ENCODE peak calls at places on chromosomes 4 and X, in seven cellular contexts. C is K562, Y is HepG2, A is SK-N-SH, L is HCT116, X is GM12878, F is H1. O is an unnamed sample.

GRCh38 chrX:74449322-74449936 is 28.1 kb downstream of the SLC16A2 start:
- DNase-seq in L (peak; percentile 35), F (no peak), Y (no peak), C (no peak), A (no peak), X (no peak), O (peak; percentile 51)

GRCh38 chr4:54516556-54517215 is 141.1 kb upstream of the KIT start:
- DNase-seq in F (no peak), X (no peak), A (no peak), Y (no peak), C (no peak), L (no peak), O (no peak)

GRCh38 chr4:6674500-6675149 is 19.1 kb upstream of the S100P start:
- DNase-seq in A (peak; percentile 62), X (peak; percentile 45), Y (peak; percentile 60), L (peak; percentile 63), C (peak; percentile 37), F (no peak), O (peak; percentile 70)

GRCh38 chr4:41661447-41662076 is 87.0 kb downstream of the PHOX2B start:
- DNase-seq in A (peak; percentile 56), C (peak; percentile 66), Y (peak; percentile 12), F (peak; percentile 78), X (no peak), L (peak; percentile 31), O (peak; percentile 65)

GRCh38 chr4:100165809-100166208 is 24.5 kb downstream of the DDIT4L start:
- DNase-seq in L (no peak), A (no peak), Y (no peak), C (no peak), F (no peak), X (no peak), O (no peak)

GRCh38 chr4:48781968-48782367 is 1.9 kb upstream of the FRYL start:
- DNase-seq in L (no peak), Y (no peak), X (no peak), A (no peak), F (no peak), C (no peak), O (peak; percentile 19)

GRCh38 chrX:111100191-111100590 is 4.2 kb downstream of the PAK3 start:
- DNase-seq in X (no peak), L (peak; percentile 10), Y (peak; percentile 8), A (peak; percentile 69), C (peak; percentile 60), F (peak; percentile 50), O (peak; percentile 30)

GRCh38 chr4:32087211-32087610 is 1367.0 kb downstream of the PCDH7 start:
- DNase-seq in F (no peak), X (no peak), A (no peak), Y (no peak), L (no peak), C (no peak), O (no peak)

GRCh38 chr4:126647320-126647719 is 985.4 kb upstream of the INTU start:
- DNase-seq in L (no peak), F (no peak), X (no peak), A (no peak), C (no peak), Y (no peak), O (no peak)

GRCh38 chr4:150826302-150826701 is 188.8 kb downstream of the LRBA start:
- DNase-seq in F (no peak), X (no peak), A (no peak), C (no peak), Y (no peak), L (no peak), O (no peak)

GRCh38 chrX:74242050-74242449 is 61.9 kb upstream of the ZCCHC13 start:
- DNase-seq in C (no peak), X (no peak), A (no peak), L (no peak), Y (peak; percentile 89), F (no peak), O (no peak)

GRCh38 chr4:122826596-122827257 is at the start of gene FGF2:
- DNase-seq in C (peak; percentile 65), X (no peak), Y (no peak), L (no peak), F (peak; percentile 84), A (peak; percentile 89), O (no peak)

GRCh38 chr4:112591593-112591992 is 45.1 kb downstream of the ZGRF1 start:
- DNase-seq in Y (no peak), X (no peak), F (no peak), A (no peak), L (no peak), C (no peak), O (no peak)

GRCh38 chrX:136762820-136763452 is 17.8 kb downstream of the ARHGEF6 start:
- DNase-seq in F (no peak), L (no peak), A (no peak), X (no peak), C (no peak), Y (no peak), O (no peak)

GRCh38 chr4:157838366-157838765 is 334.5 kb downstream of the GASK1B start:
- DNase-seq in Y (no peak), F (no peak), X (no peak), A (no peak), L (no peak), C (no peak), O (no peak)

GRCh38 chr4:20370284-20370683 is 118.6 kb downstream of the SLIT2 start:
- DNase-seq in Y (no peak), F (no peak), X (no peak), A (no peak), C (no peak), L (no peak), O (no peak)

DNA sequence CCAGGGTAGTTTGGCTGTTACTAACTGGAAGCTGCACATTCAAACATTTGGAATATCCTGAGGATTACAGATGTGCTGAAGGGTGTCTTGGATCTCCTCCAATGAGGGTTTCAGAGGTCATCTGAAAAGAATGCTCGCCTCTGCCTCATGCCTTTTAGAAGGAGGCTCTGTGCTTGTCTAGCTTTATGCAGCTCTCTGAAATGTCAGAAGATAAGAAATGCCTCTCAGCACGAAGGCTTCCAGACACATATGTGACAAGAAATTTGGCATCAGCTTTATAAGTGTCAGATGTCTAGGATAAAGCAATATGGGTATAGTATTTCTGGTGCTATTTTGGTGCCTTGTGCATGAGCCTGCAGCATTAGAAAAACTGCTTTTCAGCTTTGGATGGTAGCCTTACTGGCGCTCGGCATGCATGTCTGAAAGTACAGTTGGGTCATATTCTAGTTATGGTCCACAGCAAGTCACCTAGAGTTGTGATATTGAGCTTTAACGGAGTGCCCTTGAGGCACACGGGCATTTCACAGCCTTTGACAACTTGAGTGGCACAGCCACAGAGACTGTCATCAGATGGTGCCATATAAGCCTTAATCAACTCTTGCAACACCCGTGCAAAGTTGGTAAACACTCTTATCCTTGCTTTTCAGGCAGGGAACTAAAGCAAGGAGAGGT is 70.8 kb upstream of the PGRMC2 start:
- DNase-seq in C (no peak), F (no peak), X (no peak), Y (no peak), L (no peak), A (no peak), O (no peak)
- TF ChIP-seq JUND in C (no peak), F (no peak), X (no peak), Y (no peak), L (no peak), A (peak; percentile 67), O (no peak)

DNA sequence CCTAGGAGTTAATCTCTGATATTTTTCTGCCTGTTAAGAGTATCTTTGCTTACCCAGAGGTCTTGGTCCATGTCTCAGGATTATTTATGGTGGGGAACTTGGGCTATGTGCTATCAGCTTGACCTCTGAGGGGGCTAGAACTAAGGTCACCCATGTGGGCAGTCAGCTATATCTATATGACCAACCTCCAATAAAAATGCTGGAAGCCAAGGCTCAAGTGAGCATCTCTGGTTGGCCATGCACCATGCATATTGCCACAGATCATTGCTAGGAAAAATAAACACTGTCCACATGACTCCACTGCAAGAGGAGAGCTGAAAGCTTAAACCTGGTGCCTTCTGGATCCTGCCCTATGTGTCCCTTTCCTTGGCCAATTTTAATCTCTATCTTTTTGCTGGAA is 196.5 kb upstream of the SLC7A11 start:
- DNase-seq in X (no peak), A (no peak), F (no peak), C (peak; percentile 15), L (no peak), Y (no peak), O (no peak)
- TF ChIP-seq JUND in X (no peak), A (no peak), F (no peak), C (no peak), L (no peak), Y (no peak), O (no peak)

DNA sequence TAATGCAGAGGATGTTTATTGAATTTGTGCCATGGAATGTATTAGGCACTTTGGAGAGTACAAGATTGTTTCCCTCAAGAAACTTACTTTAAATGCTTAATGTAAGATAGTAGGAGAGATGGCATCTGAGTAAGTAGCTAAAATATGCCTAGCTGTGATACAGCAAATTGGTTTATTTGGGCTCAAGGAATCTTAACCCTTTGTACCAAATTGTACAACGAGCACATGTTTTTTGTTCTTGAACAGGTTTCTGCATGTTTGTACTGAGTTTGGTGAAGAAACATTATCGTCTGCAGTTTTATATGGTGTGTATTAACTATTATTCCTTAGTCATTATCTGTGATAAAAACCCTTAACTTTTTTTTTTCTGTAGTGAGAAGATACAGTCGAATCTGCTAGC is 48.6 kb downstream of the CDS1 start:
- DNase-seq in X (no peak), C (no peak), Y (no peak), F (no peak), A (no peak), L (no peak), O (no peak)
- TF ChIP-seq JUND in X (no peak), C (no peak), Y (no peak), F (no peak), A (no peak), L (no peak), O (no peak)

GRCh38 chr4:166324321-166324720 is 451.3 kb downstream of the TLL1 start:
- DNase-seq in C (no peak), F (peak; percentile 63), A (peak; percentile 3), Y (peak; percentile 38), X (no peak), L (peak; percentile 37), O (no peak)
- TF ChIP-seq JUND in C (no peak), F (no peak), A (no peak), Y (no peak), X (no peak), L (no peak), O (no peak)

DNA sequence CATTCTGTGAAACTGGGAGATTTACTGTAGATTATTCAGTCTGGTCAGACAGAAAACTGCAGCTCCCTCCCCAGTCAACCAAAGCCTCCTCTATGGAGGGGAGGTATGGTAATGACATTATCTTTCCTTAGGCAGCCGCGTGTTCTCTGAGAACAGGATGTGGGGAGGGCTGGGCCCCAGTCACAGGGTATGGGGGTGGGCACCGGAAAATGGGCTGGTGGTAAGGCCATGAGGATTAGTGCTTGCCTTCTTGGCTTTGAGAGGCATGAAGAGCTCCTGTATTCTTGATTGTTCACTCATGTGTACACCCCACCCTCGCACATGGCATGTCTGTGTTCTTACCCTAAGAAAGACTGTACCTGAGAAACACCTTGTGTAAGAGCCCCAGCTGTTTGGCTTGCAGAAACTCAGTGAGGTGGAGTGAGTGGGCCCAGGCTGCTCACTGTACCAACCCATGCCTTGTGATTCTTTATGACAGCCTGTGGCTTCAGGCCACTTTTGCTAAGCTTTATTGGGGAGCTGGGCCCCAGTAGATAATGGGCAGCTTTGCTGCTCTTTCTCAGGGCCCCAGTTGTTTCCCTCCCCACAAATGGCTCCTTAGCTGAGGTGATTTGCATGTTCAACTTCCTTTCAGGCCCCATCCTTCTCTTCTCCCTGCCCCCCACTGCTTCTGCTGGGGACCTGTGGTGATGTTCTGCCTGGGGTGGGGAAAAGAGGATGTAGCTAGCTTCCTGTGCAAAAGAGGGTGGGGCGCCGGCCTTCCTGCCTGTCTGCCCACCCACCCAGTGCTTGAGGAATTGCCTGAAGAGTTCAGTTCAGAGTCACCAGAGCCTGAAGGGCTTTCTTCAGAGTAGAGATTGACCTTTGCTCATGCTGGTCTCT is 30.7 kb downstream of the MSN start:
- DNase-seq in Y (no peak), A (no peak), C (peak; percentile 36), X (peak; percentile 83), L (no peak), F (no peak), O (no peak)
- TF ChIP-seq JUND in Y (no peak), A (no peak), C (no peak), X (no peak), L (no peak), F (no peak), O (no peak)

GRCh38 chr4:87251104-87251503 is 30.7 kb upstream of the KLHL8 start:
- DNase-seq in A (no peak), L (no peak), X (no peak), C (no peak), Y (no peak), F (no peak), O (no peak)
- TF ChIP-seq JUND in A (no peak), L (no peak), X (no peak), C (no peak), Y (no peak), F (no peak), O (no peak)

O was measured in T47D.